ENCODE peak calls at places on chromosomes 6 and 20, in six cellular contexts. L is CD4-positive, CD25-positive, alpha-beta regulatory T cell; B is heart left ventricle; R is cardiac muscle cell; K is HL-60; O is C1 segment of cervical spinal cord. T is an unnamed sample.

GRCh38 chr6:29603456-29603855 is 18.5 kb downstream of the OR2H2 start:
- DNase-seq in R (no peak), L (no peak), K (no peak), O (no peak), B (no peak), T (no peak)

GRCh38 chr6:117605169-117605826 is 3.0 kb upstream of the GOPC start:
- DNase-seq in R (peak), K (peak), O (peak), B (peak), L (peak), T (peak)

GRCh38 chr6:126015869-126016268 is 29.5 kb downstream of the TRMT11 start:
- DNase-seq in K (no peak), O (no peak), L (no peak), B (no peak), R (no peak), T (no peak)

GRCh38 chr6:132364675-132365074 is 36.6 kb downstream of the MOXD1 start:
- DNase-seq in K (no peak), O (no peak), R (peak), B (no peak), L (no peak), T (no peak)

GRCh38 chr6:43219119-43219518 is 10.2 kb downstream of the DNPH1 start:
- DNase-seq in L (no peak), R (no peak), O (no peak), K (no peak), B (no peak), T (no peak)

GRCh38 chr6:134550604-134551003 is 232.7 kb upstream of the SGK1 start:
- DNase-seq in O (no peak), B (no peak), R (no peak), K (no peak), L (no peak), T (no peak)

GRCh38 chr6:30357678-30358339 is 12.9 kb downstream of the RPP21 start:
- DNase-seq in K (peak), R (peak), B (peak), L (peak), O (no peak), T (peak)

GRCh38 chr6:34664270-34664971 is 32.1 kb downstream of the ILRUN start:
- DNase-seq in R (no peak), O (no peak), K (no peak), L (no peak), B (no peak), T (no peak)

GRCh38 chr20:40956926-40957760 is 71.5 kb upstream of the TOP1 start:
- DNase-seq in O (no peak), B (no peak), K (no peak), L (no peak), R (no peak), T (no peak)

GRCh38 chr20:46204594-46205205 is 86.6 kb downstream of the CD40 start:
- DNase-seq in K (no peak), L (no peak), B (no peak), R (no peak), O (no peak), T (no peak)

GRCh38 chr6:11202513-11203305 is 29.8 kb downstream of the NEDD9 start:
- DNase-seq in O (peak), K (no peak), B (no peak), L (no peak), R (no peak), T (peak)

GRCh38 chr6:166253277-166254229 is 54.6 kb downstream of the PRR18 start:
- DNase-seq in B (peak), L (peak), K (no peak), O (no peak), R (peak), T (no peak)

GRCh38 chr20:31637660-31638059 is at the start of gene COX4I2:
- DNase-seq in B (peak), O (no peak), R (no peak), K (no peak), L (no peak), T (no peak)

GRCh38 chr6:89951574-89952360 is 57.5 kb downstream of the GJA10 start:
- DNase-seq in R (no peak), O (peak), B (no peak), K (no peak), L (no peak), T (peak)

GRCh38 chr20:60630609-60631008 is 621.5 kb upstream of the CDH4 start:
- DNase-seq in K (no peak), L (no peak), R (no peak), O (no peak), B (no peak), T (no peak)

GRCh38 chr6:5723905-5724691 is 282.6 kb downstream of the NRN1 start:
- DNase-seq in K (peak), L (no peak), O (peak), B (peak), R (no peak), T (no peak)

GRCh38 chr6:122709922-122710512 is 69.5 kb upstream of the FABP7 start:
- DNase-seq in R (no peak), L (no peak), K (peak), B (no peak), O (no peak), T (no peak)

GRCh38 chr6:43009124-43009523 is 4.6 kb downstream of the MEA1 start:
- DNase-seq in R (peak), L (no peak), B (peak), K (peak), O (no peak), T (peak)

GRCh38 chr6:105818505-105818904 is 267.6 kb upstream of the PRDM1 start:
- DNase-seq in L (no peak), B (no peak), O (no peak), R (no peak), K (no peak), T (no peak)